ENCODE peak calls at places on chromosomes 12 and 14, in seven cellular contexts. M, F, L, R, K, C and O are unnamed samples.

GRCh38 chr14:64442300-64442988 is 22.9 kb upstream of the AKAP5 start:
- DNase-seq in C (no peak), M (no peak), K (no peak), R (no peak), F (no peak), L (peak), O (peak)

GRCh38 chr12:54372113-54372806 is 8.0 kb upstream of the GPR84 start:
- DNase-seq in K (no peak), F (no peak), R (no peak), L (peak), C (no peak), M (no peak), O (no peak)

GRCh38 chr14:27688823-27689444 is 1077.7 kb upstream of the FOXG1 start:
- DNase-seq in F (no peak), M (no peak), R (no peak), K (no peak), L (no peak), C (no peak), O (no peak)

GRCh38 chr12:93886533-93887511 is 209.6 kb downstream of the CRADD start:
- DNase-seq in C (no peak), M (no peak), K (no peak), L (no peak), R (no peak), F (peak), O (no peak)

GRCh38 chr12:57199191-57199590 is 17.4 kb upstream of the NXPH4 start:
- DNase-seq in M (no peak), R (no peak), F (no peak), K (no peak), C (no peak), L (no peak), O (no peak)

GRCh38 chr12:22684526-22685118 is 59.7 kb downstream of the ETNK1 start:
- DNase-seq in K (peak), M (no peak), F (peak), C (no peak), L (peak), R (peak), O (no peak)

GRCh38 chr14:68143341-68143807 is 323.8 kb downstream of the RAD51B start:
- DNase-seq in M (no peak), C (peak), F (peak), K (no peak), L (peak), R (no peak), O (no peak)

GRCh38 chr14:99568567-99569560 is 35.1 kb downstream of the CCDC85C start:
- DNase-seq in R (no peak), K (peak), C (peak), L (peak), M (peak), F (peak), O (peak)

GRCh38 chr12:29164477-29165163 is 15.5 kb downstream of the FAR2 start:
- DNase-seq in F (peak), K (no peak), L (peak), M (peak), C (no peak), R (no peak), O (no peak)

GRCh38 chr12:64744422-64745258 is 14.6 kb downstream of the GNS start:
- DNase-seq in K (no peak), M (no peak), R (no peak), F (peak), L (peak), C (no peak), O (no peak)